ENCODE peak calls at places on chromosomes 7 and 10, in six cellular contexts. J is HCT116, I is HepG2, M is T47D, X is H1, Z is K562. S is an unnamed sample.

GRCh38 chr7:17986826-17987225 is 40.8 kb downstream of the PRPS1L1 start:
- DNase-seq in M (no peak), I (no peak), Z (no peak), J (no peak), X (no peak), S (no peak)

GRCh38 chr10:61902448-61903183 is 1.1 kb downstream of the ARID5B start:
- DNase-seq in J (peak), X (no peak), Z (peak), M (no peak), I (peak), S (peak)

GRCh38 chr10:3666525-3667302 is 118.3 kb downstream of the KLF6 start:
- DNase-seq in X (no peak), M (no peak), I (no peak), J (no peak), Z (no peak), S (no peak)

GRCh38 chr7:22632674-22633073 is 94.3 kb upstream of the IL6 start:
- DNase-seq in M (no peak), Z (no peak), J (no peak), X (no peak), I (no peak), S (no peak)

GRCh38 chr7:45457591-45457990 is 116.6 kb upstream of the ADCY1 start:
- DNase-seq in Z (no peak), I (no peak), J (no peak), X (no peak), M (no peak), S (peak)

GRCh38 chr7:139249179-139249822 is 18.3 kb downstream of the UBN2 start:
- DNase-seq in I (no peak), J (no peak), M (no peak), X (no peak), Z (no peak), S (no peak)

GRCh38 chr7:110962374-110962773 is 128.6 kb upstream of the LRRN3 start:
- DNase-seq in X (no peak), J (no peak), Z (no peak), I (no peak), M (no peak), S (no peak)

GRCh38 chr10:110544958-110545537 is 22.4 kb upstream of the SMC3 start:
- DNase-seq in M (no peak), J (no peak), I (no peak), Z (no peak), X (no peak), S (no peak)

GRCh38 chr10:16685551-16685950 is 131.7 kb downstream of the RSU1 start:
- DNase-seq in X (no peak), M (no peak), I (no peak), Z (no peak), J (no peak), S (no peak)

GRCh38 chr10:11150876-11151275 is 133.2 kb downstream of the CELF2 start:
- DNase-seq in Z (no peak), M (no peak), J (no peak), X (no peak), I (no peak), S (no peak)

GRCh38 chr10:117662126-117662525 is 119.6 kb downstream of the EMX2 start:
- DNase-seq in M (no peak), Z (no peak), J (no peak), X (no peak), I (no peak), S (no peak)

GRCh38 chr7:118870187-118870586 is 645.7 kb downstream of the ANKRD7 start:
- DNase-seq in Z (peak), J (peak), X (no peak), M (no peak), I (peak), S (no peak)

DNA sequence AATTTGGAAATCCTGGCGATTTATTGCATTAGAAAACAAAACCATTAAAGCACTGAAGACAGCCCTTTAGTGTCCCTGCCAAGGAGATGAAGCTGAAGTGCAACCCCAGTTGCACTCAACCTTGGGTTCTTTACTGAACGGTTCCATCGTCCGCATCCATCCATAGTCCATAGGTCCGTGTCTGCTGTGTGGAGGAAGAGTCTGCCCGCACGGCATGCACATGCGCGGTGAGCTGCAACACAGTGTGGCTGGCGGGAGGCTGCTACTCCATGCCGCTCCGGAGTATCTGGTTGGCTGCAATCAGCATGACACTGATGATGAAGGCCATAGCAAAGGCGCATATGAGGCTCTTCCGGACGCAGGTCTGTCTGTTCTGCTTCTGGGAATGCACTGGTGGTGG is 624.6 kb downstream of the CALN1 start:
- DNase-seq in M (no peak), I (no peak), X (no peak), Z (peak), J (no peak), S (no peak)
- TF ChIP-seq JUND in M (no peak), I (no peak), X (no peak), Z (no peak), J (no peak), S (no peak)

DNA sequence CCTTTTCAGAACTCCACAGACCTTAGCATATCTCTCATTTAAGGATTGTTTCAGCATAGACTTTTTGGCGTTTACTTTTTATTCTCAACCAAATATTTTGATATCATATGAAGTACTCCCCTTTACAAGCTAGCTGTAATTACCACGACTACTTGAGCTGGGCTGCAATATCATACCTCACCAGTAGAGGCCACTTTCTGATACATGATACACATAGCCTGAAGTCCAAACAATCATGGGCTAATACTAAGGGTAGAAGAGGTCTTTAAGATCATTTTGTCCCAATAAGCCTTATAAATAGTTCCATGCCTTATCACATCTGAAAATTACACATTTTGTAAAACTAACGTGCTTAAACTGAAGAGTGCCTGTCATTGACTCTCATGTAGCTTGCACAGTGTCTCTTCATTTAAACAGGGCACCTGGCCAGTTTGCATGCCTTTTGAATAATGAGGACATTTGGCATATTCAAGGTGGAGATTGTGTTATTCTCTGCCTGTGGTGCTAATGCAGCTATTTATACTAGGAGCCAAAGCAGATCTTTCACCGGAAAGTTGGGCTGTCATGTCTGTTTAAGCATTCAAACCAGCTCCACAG is 403.7 kb upstream of the ZMIZ1 start:
- DNase-seq in Z (peak), M (no peak), J (peak), X (no peak), I (no peak), S (no peak)
- TF ChIP-seq JUND in Z (no peak), M (no peak), J (no peak), X (no peak), I (no peak), S (no peak)

GRCh38 chr10:132297521-132297920 is 10.2 kb downstream of the STK32C start:
- DNase-seq in J (no peak), X (no peak), I (no peak), Z (no peak), M (no peak), S (no peak)
- TF ChIP-seq JUND in J (no peak), X (no peak), I (no peak), Z (no peak), M (no peak), S (no peak)

DNA sequence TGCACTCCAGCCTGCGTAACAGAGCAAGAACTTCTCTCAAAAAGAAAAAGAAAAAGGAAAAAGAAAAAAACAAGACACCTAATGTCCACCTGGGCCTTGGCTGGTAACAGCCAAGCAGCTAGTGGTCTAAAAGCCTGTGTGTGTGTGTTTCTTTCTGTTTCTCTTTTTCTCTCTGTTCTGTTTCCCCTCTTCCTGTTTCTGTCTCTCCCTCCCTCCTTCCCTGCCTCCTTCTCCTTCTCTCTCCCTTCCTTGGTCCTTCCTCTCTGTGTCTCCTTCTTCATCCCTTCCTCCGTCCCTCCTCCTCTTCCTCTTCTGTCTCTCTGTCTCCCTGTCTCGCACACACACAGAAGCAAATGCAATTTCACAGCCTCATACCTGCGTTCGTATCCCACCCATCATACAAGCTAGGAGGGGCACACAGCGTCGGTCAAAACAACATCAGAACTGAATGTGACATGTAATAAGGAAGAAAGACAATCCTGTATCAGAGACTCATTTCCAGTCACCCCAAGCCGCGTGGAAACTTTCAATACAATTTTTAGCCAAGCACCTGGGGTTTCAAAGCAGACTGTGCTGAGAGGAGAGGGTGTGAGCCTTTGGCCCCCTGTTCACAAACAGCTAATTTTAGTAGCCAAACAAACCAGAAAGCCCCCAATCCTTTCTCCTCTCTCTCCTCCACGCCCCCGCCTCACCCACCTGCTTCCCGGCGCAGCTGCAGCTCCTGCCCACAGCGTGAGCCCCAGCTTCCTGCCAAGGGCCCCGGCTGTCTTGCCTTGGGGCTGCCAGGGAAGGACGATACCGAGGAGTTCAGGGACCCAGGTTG is 50.2 kb upstream of the GNA12 start:
- DNase-seq in X (no peak), J (no peak), I (no peak), M (no peak), Z (no peak), S (no peak)
- TF ChIP-seq JUND in X (no peak), J (no peak), I (no peak), M (no peak), Z (no peak), S (no peak)

DNA sequence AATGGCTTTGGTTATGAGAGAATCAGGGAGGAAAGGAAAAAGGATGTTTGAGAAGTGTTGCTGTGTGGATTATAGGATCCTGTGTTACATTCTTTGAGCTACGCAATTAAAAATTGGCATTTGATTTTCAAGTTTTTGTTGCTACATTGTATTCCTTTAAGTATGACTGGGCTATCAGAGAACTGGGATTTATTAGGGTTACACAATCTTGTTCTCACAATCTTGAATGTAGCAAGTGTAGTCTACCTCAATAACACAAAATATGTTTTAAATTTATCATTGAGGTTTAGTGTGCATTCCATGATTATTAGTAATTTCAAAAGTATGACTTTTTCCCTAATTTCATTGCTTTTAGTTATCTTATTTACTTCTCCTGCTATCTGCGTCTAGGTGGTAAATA is 113.9 kb downstream of the CACNB2 start:
- DNase-seq in J (no peak), I (no peak), Z (no peak), M (no peak), X (no peak), S (no peak)
- TF ChIP-seq JUND in J (no peak), I (no peak), Z (no peak), M (no peak), X (no peak), S (no peak)

GRCh38 chr7:6200971-6201370 is 71.5 kb downstream of the CYTH3 start:
- DNase-seq in X (no peak), I (no peak), J (no peak), M (no peak), Z (no peak), S (no peak)
- TF ChIP-seq JUND in X (no peak), I (no peak), J (no peak), M (no peak), Z (no peak), S (no peak)

GRCh38 chr7:107666804-107667203 is 6.2 kb downstream of the SLC26A4 start:
- DNase-seq in J (no peak), X (no peak), M (no peak), I (no peak), Z (no peak), S (no peak)
- TF ChIP-seq JUND in J (no peak), X (no peak), M (no peak), I (no peak), Z (no peak), S (no peak)

GRCh38 chr10:34475222-34475621 is 339.9 kb downstream of the PARD3 start:
- DNase-seq in X (no peak), M (no peak), I (no peak), J (no peak), Z (no peak), S (no peak)

GRCh38 chr10:34476607-34477006 is 338.5 kb downstream of the PARD3 start:
- DNase-seq in J (no peak), I (no peak), M (no peak), X (no peak), Z (no peak), S (no peak)

GRCh38 chr10:34473174-34474059 is 341.7 kb downstream of the PARD3 start:
- DNase-seq in J (no peak), X (no peak), I (no peak), M (no peak), Z (no peak), S (no peak)

GRCh38 chr10:34474555-34474954 is 340.5 kb downstream of the PARD3 start:
- DNase-seq in I (no peak), M (no peak), J (no peak), Z (no peak), X (no peak), S (no peak)

DNA sequence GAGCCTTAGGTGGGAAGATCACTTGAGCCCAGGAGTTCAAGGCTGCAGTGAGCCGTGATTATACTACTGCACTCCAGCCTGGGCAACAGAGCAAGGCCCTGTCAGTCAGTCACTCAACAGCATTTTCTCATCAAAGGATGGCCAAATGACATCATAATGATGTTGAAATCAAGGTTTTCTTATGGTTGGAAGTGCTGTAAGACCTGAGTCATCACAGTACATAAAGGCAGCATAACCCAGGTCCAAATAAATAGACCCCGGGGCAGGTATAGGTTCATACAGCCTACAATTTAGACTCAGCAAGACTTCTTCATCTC is 341.1 kb downstream of the PARD3 start:
- DNase-seq in X (no peak), I (peak), M (no peak), Z (no peak), J (peak), S (no peak)
- TF ChIP-seq JUND in X (no peak), I (no peak), M (no peak), Z (no peak), J (no peak), S (no peak)

DNA sequence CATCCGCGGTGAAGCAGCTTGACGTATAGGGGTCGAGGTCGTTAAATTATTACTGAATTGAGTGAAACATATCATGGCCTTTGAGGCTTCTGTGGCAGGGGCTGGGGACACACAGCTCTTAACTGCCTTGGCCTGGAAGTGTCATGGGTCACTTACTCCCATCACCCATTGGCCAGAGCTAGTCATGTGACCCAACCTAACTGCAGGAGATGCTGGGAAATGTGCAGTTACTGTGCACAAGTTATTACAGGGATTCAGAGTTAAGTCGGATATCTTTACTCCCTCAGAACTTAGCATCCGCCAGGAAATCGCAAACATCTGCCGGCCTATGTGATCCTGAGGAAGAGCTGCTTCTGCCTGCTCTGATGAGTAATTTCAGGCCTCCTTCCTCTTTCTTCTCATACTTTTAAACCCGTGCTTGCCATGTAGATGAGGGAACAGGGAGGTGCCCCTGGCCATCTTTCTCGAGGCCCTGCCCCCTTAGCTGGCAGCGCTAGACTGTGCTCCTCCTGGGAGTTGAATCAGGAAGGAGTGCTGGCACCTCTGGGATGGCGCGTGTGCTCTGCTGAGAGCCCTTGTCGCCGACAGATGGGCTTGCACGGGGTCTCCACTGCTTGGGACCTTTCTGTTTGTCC is 203.6 kb downstream of the TCF7L2 start:
- DNase-seq in I (no peak), M (no peak), Z (no peak), J (no peak), X (no peak), S (no peak)
- TF ChIP-seq JUND in I (no peak), M (no peak), Z (no peak), J (no peak), X (no peak), S (no peak)